ENCODE peak calls at places on chromosomes 3 and 15, in ten cellular contexts. X is GM23338, W is heart left ventricle, B is PC-9, N is ascending aorta, V is stomach, J is left ventricle myocardium inferior, C is ovary, K is tibial artery, A is neuronal stem cell. T is an unnamed sample.
A peak's percentile ranks its signal among the peaks of the same experiment; 100 is the strongest.

GRCh38 chr15:75702431-75702830 is 10.2 kb downstream of the CSPG4 start:
- DNase-seq in X (no peak), W (no peak), B (no peak), N (no peak), V (no peak), J (no peak), C (no peak), K (peak; percentile 77), A (no peak), T (no peak)

GRCh38 chr3:14674841-14675240 is at the start of gene C3orf20:
- DNase-seq in X (no peak), W (no peak), B (no peak), N (no peak), V (no peak), J (no peak), C (no peak), K (no peak), A (no peak), T (no peak)

GRCh38 chr3:154324919-154325318 is 632 bp upstream of the DHX36 start:
- DNase-seq in X (no peak), W (no peak), B (no peak), N (no peak), V (no peak), J (no peak), C (no peak), K (no peak), A (no peak), T (no peak)

GRCh38 chr3:187770224-187770623 is 25.0 kb upstream of the BCL6 start:
- DNase-seq in X (no peak), W (no peak), B (peak; percentile 25), N (no peak), V (no peak), J (no peak), C (no peak), K (no peak), A (no peak), T (no peak)

GRCh38 chr3:159458010-159458409 is 530.6 kb upstream of the IL12A start:
- DNase-seq in X (peak; percentile 36), W (no peak), B (peak; percentile 96), N (no peak), V (no peak), J (no peak), C (no peak), K (no peak), A (no peak), T (peak; percentile 100)

GRCh38 chr3:187243933-187244564 is 46.8 kb downstream of the RTP1 start:
- DNase-seq in X (no peak), W (no peak), B (no peak), N (no peak), V (no peak), J (no peak), C (no peak), K (no peak), A (no peak), T (no peak)

GRCh38 chr3:16079519-16079918 is 95.0 kb upstream of the GALNT15 start:
- DNase-seq in X (no peak), W (no peak), B (no peak), N (no peak), V (no peak), J (no peak), C (no peak), K (no peak), A (no peak), T (peak; percentile 13)

GRCh38 chr3:33358172-33358781 is 81.0 kb downstream of the FBXL2 start:
- DNase-seq in X (no peak), W (no peak), B (no peak), N (peak; percentile 70), V (no peak), J (no peak), C (no peak), K (no peak), A (no peak), T (no peak)

GRCh38 chr3:197487911-197488391 is 67.8 kb downstream of the BDH1 start:
- DNase-seq in X (no peak), W (peak; percentile 75), B (peak; percentile 97), N (peak; percentile 70), V (no peak), J (peak; percentile 50), C (no peak), K (no peak), A (no peak), T (peak; percentile 90)

GRCh38 chr3:45367451-45367850 is 20.9 kb upstream of the LARS2 start:
- DNase-seq in X (no peak), W (no peak), B (no peak), N (no peak), V (no peak), J (no peak), C (no peak), K (no peak), A (no peak), T (peak; percentile 83)

GRCh38 chr15:63772531-63772930 is 61.2 kb downstream of the HERC1 start:
- DNase-seq in X (no peak), W (no peak), B (no peak), N (no peak), V (no peak), J (no peak), C (no peak), K (no peak), A (no peak), T (no peak)

GRCh38 chr3:160400048-160400630 is 689 bp downstream of the SMC4 start:
- DNase-seq in X (peak; percentile 27), W (peak; percentile 74), B (no peak), N (peak; percentile 75), V (peak; percentile 40), J (peak; percentile 40), C (peak; percentile 61), K (peak; percentile 73), A (no peak), T (no peak)

GRCh38 chr3:18556503-18556902 is 131.4 kb upstream of the SATB1 start:
- DNase-seq in X (no peak), W (no peak), B (no peak), N (no peak), V (no peak), J (no peak), C (no peak), K (no peak), A (no peak), T (peak; percentile 16)

GRCh38 chr3:179304605-179305004 is 18.2 kb upstream of the ZNF639 start:
- DNase-seq in X (no peak), W (no peak), B (no peak), N (no peak), V (no peak), J (no peak), C (no peak), K (no peak), A (no peak), T (no peak)
- H3K4me1 ChIP-seq in X (no peaks in the 10 kb centered on the region), W (no peaks in the 10 kb centered on the region), B (no peaks in the 10 kb centered on the region), N (no peaks in the 10 kb centered on the region), V (no peaks in the 10 kb centered on the region), J (no peaks in the 10 kb centered on the region), C (no peaks in the 10 kb centered on the region), K (no peaks in the 10 kb centered on the region), A (no peaks in the 10 kb centered on the region), T (peaks cover 3% of the 10 kb centered on the region)

DNA sequence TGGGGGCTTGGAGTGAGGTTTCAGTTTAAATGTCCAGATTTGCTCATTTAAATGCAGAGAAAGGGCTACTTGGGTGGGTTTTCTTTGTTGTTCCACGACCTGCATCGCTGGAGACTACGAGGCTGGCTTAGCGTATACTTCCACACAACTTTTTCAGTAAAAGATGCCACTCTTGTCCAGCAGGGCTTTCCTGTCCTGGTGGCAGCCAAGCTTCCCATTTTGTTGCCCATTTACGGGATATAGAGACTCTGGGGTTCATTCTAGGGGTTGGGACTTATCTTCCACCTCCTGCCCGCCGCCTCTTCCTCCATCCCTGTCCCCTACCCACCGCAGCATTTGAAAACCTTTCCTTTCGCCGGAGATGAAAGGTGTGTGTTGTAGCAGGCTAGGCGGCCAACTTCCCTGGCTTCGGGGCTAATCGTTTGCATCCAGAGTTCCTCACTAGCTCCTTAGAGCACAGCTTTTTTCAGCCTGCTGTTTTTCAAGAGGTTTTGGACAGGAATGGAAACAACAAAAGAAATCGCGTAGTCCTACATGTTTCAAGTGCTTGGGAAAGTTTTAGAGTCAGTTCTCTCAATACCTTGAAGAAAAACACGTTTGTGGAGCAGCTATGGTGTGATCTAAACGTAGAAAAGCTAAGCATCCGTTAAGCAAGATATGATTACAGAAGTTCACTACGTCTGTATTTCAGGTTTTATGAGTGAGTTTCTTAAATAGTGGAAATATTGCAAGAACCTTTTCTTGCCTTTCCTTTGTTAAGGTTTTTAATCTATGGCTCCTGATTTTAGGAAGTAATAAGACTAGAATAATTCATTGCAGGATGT is 843 bp downstream of the CHRNA5 start:
- DNase-seq in X (peak; percentile 59), W (no peak), B (peak; percentile 37), N (no peak), V (no peak), J (no peak), C (no peak), K (no peak), A (peak; percentile 47), T (peak; percentile 40)
- H3K4me1 ChIP-seq in X (peaks cover 8% of the 10 kb centered on the region), W (peaks cover 14% of the 10 kb centered on the region), B (peaks cover 14% of the 10 kb centered on the region), N (peaks cover 7% of the 10 kb centered on the region), V (peaks cover 12% of the 10 kb centered on the region), J (peaks cover 15% of the 10 kb centered on the region), C (peaks cover 2% of the 10 kb centered on the region), K (peaks cover 8% of the 10 kb centered on the region), A (peaks cover 5% of the 10 kb centered on the region), T (peaks cover 3% of the 10 kb centered on the region)

GRCh38 chr15:85618956-85619491 is 175.7 kb downstream of the KLHL25 start:
- DNase-seq in X (peak; percentile 69), W (peak; percentile 77), B (no peak), N (peak; percentile 94), V (peak; percentile 53), J (peak; percentile 74), C (peak; percentile 83), K (peak; percentile 92), A (peak; percentile 44), T (peak; percentile 85)
- H3K4me1 ChIP-seq in X (peaks cover 47% of the 10 kb centered on the region), W (peaks cover 98% of the 10 kb centered on the region), B (no peaks in the 10 kb centered on the region), N (peaks cover 16% of the 10 kb centered on the region), V (peaks cover 58% of the 10 kb centered on the region), J (peaks cover 100% of the 10 kb centered on the region), C (peaks cover 12% of the 10 kb centered on the region), K (peaks cover 32% of the 10 kb centered on the region), A (peaks cover 22% of the 10 kb centered on the region), T (peaks cover 24% of the 10 kb centered on the region)

DNA sequence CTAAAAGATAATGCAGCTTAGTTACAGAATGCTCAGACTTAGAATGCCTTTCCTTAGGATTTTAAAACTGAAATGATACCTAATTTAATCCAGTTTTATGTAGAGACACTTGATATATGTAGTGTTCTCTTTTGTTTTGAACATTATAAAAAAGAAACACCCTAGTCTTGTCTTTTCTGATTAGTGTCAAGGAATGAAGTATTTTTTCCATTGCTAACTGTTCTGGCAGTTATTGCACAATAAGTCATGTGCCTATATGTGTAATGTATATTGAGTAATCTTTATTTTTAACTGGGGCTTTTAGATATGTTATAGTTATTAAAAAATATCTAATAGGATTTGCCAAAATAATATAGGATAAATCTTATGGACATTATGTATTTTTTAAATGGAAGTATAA is 4.5 kb downstream of the ARL8B start:
- DNase-seq in X (no peak), W (no peak), B (no peak), N (no peak), V (no peak), J (no peak), C (no peak), K (no peak), A (no peak), T (no peak)
- H3K4me1 ChIP-seq in X (peaks cover 10% of the 10 kb centered on the region), W (peaks cover 66% of the 10 kb centered on the region), B (peaks cover 26% of the 10 kb centered on the region), N (no peaks in the 10 kb centered on the region), V (peaks cover 16% of the 10 kb centered on the region), J (peaks cover 80% of the 10 kb centered on the region), C (peaks cover 8% of the 10 kb centered on the region), K (peaks cover 30% of the 10 kb centered on the region), A (peaks cover 4% of the 10 kb centered on the region), T (peaks cover 24% of the 10 kb centered on the region)

GRCh38 chr15:66879968-66880367 is 177.9 kb downstream of the SMAD6 start:
- DNase-seq in X (no peak), W (peak; percentile 47), B (no peak), N (peak; percentile 56), V (no peak), J (no peak), C (no peak), K (no peak), A (no peak), T (no peak)
- H3K4me1 ChIP-seq in X (peaks cover 5% of the 10 kb centered on the region), W (peaks cover 69% of the 10 kb centered on the region), B (peaks cover 28% of the 10 kb centered on the region), N (peaks cover 6% of the 10 kb centered on the region), V (peaks cover 21% of the 10 kb centered on the region), J (peaks cover 90% of the 10 kb centered on the region), C (peaks cover 5% of the 10 kb centered on the region), K (peaks cover 31% of the 10 kb centered on the region), A (peaks cover 25% of the 10 kb centered on the region), T (peaks cover 12% of the 10 kb centered on the region)